ENCODE peak calls at places on chromosomes 12 and 14, in ten cellular contexts. One of them, this sample, is unnamed.

GRCh38 chr12:132486168-132486567 is 3.8 kb upstream of the FBRSL1 start:
- DNase-seq in adrenal gland: no peak
- DNase-seq in Caki2: no peak
- DNase-seq in NCI-H1092 treated with DMSO at 0.1 percent for 48 hours: no peak
- DNase-seq in NCI-H2029: no peak
- DNase-seq in neuronal stem cell: no peak
- DNase-seq in effector CD8-positive, alpha-beta T cell: no peak
- DNase-seq in dorsolateral prefrontal cortex: no peak
- DNase-seq in anterior cingulate cortex: no peak
- DNase-seq in PC-3: no peak
- DNase-seq in this sample: no peak

GRCh38 chr12:3355378-3355900 is 135.6 kb upstream of the PRMT8 start:
- DNase-seq in adrenal gland: no peak
- DNase-seq in anterior cingulate cortex: no peak
- DNase-seq in PC-3: no peak
- DNase-seq in dorsolateral prefrontal cortex: no peak
- DNase-seq in NCI-H1092 treated with DMSO at 0.1 percent for 48 hours: no peak
- DNase-seq in NCI-H2029: no peak
- DNase-seq in neuronal stem cell: no peak
- DNase-seq in effector CD8-positive, alpha-beta T cell: no peak
- DNase-seq in Caki2: no peak
- DNase-seq in this sample: no peak

GRCh38 chr12:21828779-21829178 is 54.3 kb upstream of the KCNJ8 start:
- DNase-seq in NCI-H1092 treated with DMSO at 0.1 percent for 48 hours: no peak
- DNase-seq in anterior cingulate cortex: no peak
- DNase-seq in neuronal stem cell: no peak
- DNase-seq in adrenal gland: peak
- DNase-seq in NCI-H2029: no peak
- DNase-seq in effector CD8-positive, alpha-beta T cell: no peak
- DNase-seq in dorsolateral prefrontal cortex: no peak
- DNase-seq in Caki2: no peak
- DNase-seq in PC-3: no peak
- DNase-seq in this sample: no peak

GRCh38 chr12:107983871-107984480 is 145.1 kb upstream of the WSCD2 start:
- DNase-seq in anterior cingulate cortex: no peak
- DNase-seq in dorsolateral prefrontal cortex: no peak
- DNase-seq in NCI-H2029: no peak
- DNase-seq in adrenal gland: no peak
- DNase-seq in NCI-H1092 treated with DMSO at 0.1 percent for 48 hours: no peak
- DNase-seq in Caki2: no peak
- DNase-seq in effector CD8-positive, alpha-beta T cell: no peak
- DNase-seq in PC-3: peak
- DNase-seq in neuronal stem cell: no peak
- DNase-seq in this sample: no peak

GRCh38 chr12:100398307-100398706 is 41.4 kb downstream of the SLC17A8 start:
- DNase-seq in adrenal gland: no peak
- DNase-seq in PC-3: no peak
- DNase-seq in Caki2: no peak
- DNase-seq in NCI-H1092 treated with DMSO at 0.1 percent for 48 hours: no peak
- DNase-seq in effector CD8-positive, alpha-beta T cell: no peak
- DNase-seq in dorsolateral prefrontal cortex: no peak
- DNase-seq in NCI-H2029: no peak
- DNase-seq in neuronal stem cell: no peak
- DNase-seq in anterior cingulate cortex: no peak
- DNase-seq in this sample: no peak

GRCh38 chr14:20434701-20435453 is 1.1 kb downstream of the KLHL33 start:
- DNase-seq in neuronal stem cell: no peak
- DNase-seq in effector CD8-positive, alpha-beta T cell: no peak
- DNase-seq in anterior cingulate cortex: peak
- DNase-seq in dorsolateral prefrontal cortex: peak
- DNase-seq in adrenal gland: peak
- DNase-seq in Caki2: no peak
- DNase-seq in NCI-H2029: no peak
- DNase-seq in PC-3: no peak
- DNase-seq in NCI-H1092 treated with DMSO at 0.1 percent for 48 hours: no peak
- DNase-seq in this sample: no peak

GRCh38 chr12:130456375-130457199 is 118.9 kb downstream of the PIWIL1 start:
- DNase-seq in NCI-H1092 treated with DMSO at 0.1 percent for 48 hours: peak
- DNase-seq in neuronal stem cell: no peak
- DNase-seq in effector CD8-positive, alpha-beta T cell: no peak
- DNase-seq in anterior cingulate cortex: no peak
- DNase-seq in adrenal gland: no peak
- DNase-seq in PC-3: no peak
- DNase-seq in dorsolateral prefrontal cortex: peak
- DNase-seq in NCI-H2029: peak
- DNase-seq in Caki2: no peak
- DNase-seq in this sample: no peak

GRCh38 chr12:2268478-2269286 is 215.9 kb downstream of the CACNA1C start:
- DNase-seq in dorsolateral prefrontal cortex: no peak
- DNase-seq in NCI-H2029: no peak
- DNase-seq in neuronal stem cell: no peak
- DNase-seq in adrenal gland: no peak
- DNase-seq in NCI-H1092 treated with DMSO at 0.1 percent for 48 hours: no peak
- DNase-seq in Caki2: peak
- DNase-seq in PC-3: no peak
- DNase-seq in anterior cingulate cortex: no peak
- DNase-seq in effector CD8-positive, alpha-beta T cell: no peak
- DNase-seq in this sample: no peak

GRCh38 chr14:89723930-89724915 is 230.3 kb downstream of the EFCAB11 start:
- DNase-seq in Caki2: no peak
- DNase-seq in PC-3: no peak
- DNase-seq in anterior cingulate cortex: no peak
- DNase-seq in neuronal stem cell: no peak
- DNase-seq in dorsolateral prefrontal cortex: no peak
- DNase-seq in NCI-H1092 treated with DMSO at 0.1 percent for 48 hours: no peak
- DNase-seq in NCI-H2029: no peak
- DNase-seq in adrenal gland: no peak
- DNase-seq in effector CD8-positive, alpha-beta T cell: no peak
- DNase-seq in this sample: peak

GRCh38 chr14:37384870-37385596 is 187.3 kb downstream of the MIPOL1 start:
- DNase-seq in effector CD8-positive, alpha-beta T cell: no peak
- DNase-seq in anterior cingulate cortex: no peak
- DNase-seq in NCI-H2029: peak
- DNase-seq in PC-3: no peak
- DNase-seq in dorsolateral prefrontal cortex: no peak
- DNase-seq in NCI-H1092 treated with DMSO at 0.1 percent for 48 hours: peak
- DNase-seq in neuronal stem cell: no peak
- DNase-seq in Caki2: no peak
- DNase-seq in adrenal gland: no peak
- DNase-seq in this sample: no peak

GRCh38 chr12:132633901-132634300 is 15.3 kb downstream of the P2RX2 start:
- DNase-seq in NCI-H1092 treated with DMSO at 0.1 percent for 48 hours: no peak
- DNase-seq in neuronal stem cell: no peak
- DNase-seq in dorsolateral prefrontal cortex: no peak
- DNase-seq in adrenal gland: no peak
- DNase-seq in effector CD8-positive, alpha-beta T cell: no peak
- DNase-seq in NCI-H2029: no peak
- DNase-seq in anterior cingulate cortex: no peak
- DNase-seq in PC-3: no peak
- DNase-seq in Caki2: no peak
- DNase-seq in this sample: no peak

GRCh38 chr12:48787791-48788521 is 933 bp downstream of the ADCY6 start:
- DNase-seq in adrenal gland: peak
- DNase-seq in anterior cingulate cortex: no peak
- DNase-seq in neuronal stem cell: no peak
- DNase-seq in PC-3: no peak
- DNase-seq in NCI-H2029: no peak
- DNase-seq in effector CD8-positive, alpha-beta T cell: no peak
- DNase-seq in NCI-H1092 treated with DMSO at 0.1 percent for 48 hours: no peak
- DNase-seq in Caki2: no peak
- DNase-seq in dorsolateral prefrontal cortex: no peak
- DNase-seq in this sample: no peak

GRCh38 chr12:59736786-59737185 is 141.0 kb downstream of the SLC16A7 start:
- DNase-seq in anterior cingulate cortex: no peak
- DNase-seq in Caki2: peak
- DNase-seq in NCI-H1092 treated with DMSO at 0.1 percent for 48 hours: no peak
- DNase-seq in adrenal gland: peak
- DNase-seq in neuronal stem cell: no peak
- DNase-seq in NCI-H2029: no peak
- DNase-seq in PC-3: peak
- DNase-seq in dorsolateral prefrontal cortex: no peak
- DNase-seq in effector CD8-positive, alpha-beta T cell: no peak
- DNase-seq in this sample: peak

GRCh38 chr14:61127099-61127498 is 146.1 kb downstream of the SLC38A6 start:
- DNase-seq in neuronal stem cell: no peak
- DNase-seq in PC-3: no peak
- DNase-seq in adrenal gland: no peak
- DNase-seq in NCI-H1092 treated with DMSO at 0.1 percent for 48 hours: no peak
- DNase-seq in Caki2: no peak
- DNase-seq in NCI-H2029: no peak
- DNase-seq in anterior cingulate cortex: no peak
- DNase-seq in dorsolateral prefrontal cortex: no peak
- DNase-seq in effector CD8-positive, alpha-beta T cell: no peak
- DNase-seq in this sample: no peak

GRCh38 chr12:132551271-132552120 is 58.9 kb downstream of the LRCOL1 start:
- DNase-seq in NCI-H1092 treated with DMSO at 0.1 percent for 48 hours: no peak
- DNase-seq in dorsolateral prefrontal cortex: no peak
- DNase-seq in Caki2: no peak
- DNase-seq in adrenal gland: no peak
- DNase-seq in neuronal stem cell: no peak
- DNase-seq in PC-3: no peak
- DNase-seq in effector CD8-positive, alpha-beta T cell: no peak
- DNase-seq in NCI-H2029: no peak
- DNase-seq in anterior cingulate cortex: no peak
- DNase-seq in this sample: no peak

GRCh38 chr12:63844391-63845341 is at the start of gene SRGAP1:
- DNase-seq in adrenal gland: peak
- DNase-seq in NCI-H2029: peak
- DNase-seq in PC-3: peak
- DNase-seq in NCI-H1092 treated with DMSO at 0.1 percent for 48 hours: peak
- DNase-seq in effector CD8-positive, alpha-beta T cell: no peak
- DNase-seq in Caki2: peak
- DNase-seq in dorsolateral prefrontal cortex: peak
- DNase-seq in neuronal stem cell: peak
- DNase-seq in anterior cingulate cortex: peak
- DNase-seq in this sample: peak

GRCh38 chr12:2168808-2169207 is 116.0 kb downstream of the CACNA1C start:
- DNase-seq in effector CD8-positive, alpha-beta T cell: no peak
- DNase-seq in adrenal gland: no peak
- DNase-seq in neuronal stem cell: no peak
- DNase-seq in PC-3: peak
- DNase-seq in dorsolateral prefrontal cortex: no peak
- DNase-seq in NCI-H2029: no peak
- DNase-seq in Caki2: peak
- DNase-seq in NCI-H1092 treated with DMSO at 0.1 percent for 48 hours: no peak
- DNase-seq in anterior cingulate cortex: no peak
- DNase-seq in this sample: no peak

GRCh38 chr14:92105845-92106094 is 612 bp downstream of the ATXN3 start:
- DNase-seq in effector CD8-positive, alpha-beta T cell: no peak
- DNase-seq in NCI-H2029: no peak
- DNase-seq in adrenal gland: peak
- DNase-seq in PC-3: peak
- DNase-seq in neuronal stem cell: peak
- DNase-seq in anterior cingulate cortex: peak
- DNase-seq in dorsolateral prefrontal cortex: no peak
- DNase-seq in NCI-H1092 treated with DMSO at 0.1 percent for 48 hours: peak
- DNase-seq in Caki2: no peak
- DNase-seq in this sample: peak

GRCh38 chr12:49089831-49090773 is 4.5 kb downstream of the DHH start:
- DNase-seq in NCI-H1092 treated with DMSO at 0.1 percent for 48 hours: no peak
- DNase-seq in neuronal stem cell: no peak
- DNase-seq in Caki2: no peak
- DNase-seq in dorsolateral prefrontal cortex: peak
- DNase-seq in effector CD8-positive, alpha-beta T cell: no peak
- DNase-seq in PC-3: peak
- DNase-seq in NCI-H2029: no peak
- DNase-seq in adrenal gland: peak
- DNase-seq in anterior cingulate cortex: no peak
- DNase-seq in this sample: no peak

GRCh38 chr12:48069253-48069652 is 36.6 kb downstream of the SENP1 start:
- DNase-seq in effector CD8-positive, alpha-beta T cell: no peak
- DNase-seq in NCI-H1092 treated with DMSO at 0.1 percent for 48 hours: no peak
- DNase-seq in anterior cingulate cortex: no peak
- DNase-seq in dorsolateral prefrontal cortex: no peak
- DNase-seq in Caki2: peak
- DNase-seq in neuronal stem cell: no peak
- DNase-seq in adrenal gland: no peak
- DNase-seq in PC-3: peak
- DNase-seq in NCI-H2029: no peak
- DNase-seq in this sample: no peak

GRCh38 chr14:21680072-21680471 is 6.5 kb upstream of the OR4E1 start:
- DNase-seq in anterior cingulate cortex: no peak
- DNase-seq in PC-3: peak
- DNase-seq in NCI-H2029: no peak
- DNase-seq in dorsolateral prefrontal cortex: no peak
- DNase-seq in Caki2: no peak
- DNase-seq in neuronal stem cell: no peak
- DNase-seq in NCI-H1092 treated with DMSO at 0.1 percent for 48 hours: no peak
- DNase-seq in effector CD8-positive, alpha-beta T cell: no peak
- DNase-seq in adrenal gland: no peak
- DNase-seq in this sample: no peak

GRCh38 chr14:61365667-61366194 is 44.4 kb downstream of the PRKCH start:
- DNase-seq in Caki2: no peak
- DNase-seq in NCI-H1092 treated with DMSO at 0.1 percent for 48 hours: no peak
- DNase-seq in effector CD8-positive, alpha-beta T cell: no peak
- DNase-seq in anterior cingulate cortex: no peak
- DNase-seq in PC-3: no peak
- DNase-seq in adrenal gland: no peak
- DNase-seq in dorsolateral prefrontal cortex: no peak
- DNase-seq in neuronal stem cell: no peak
- DNase-seq in NCI-H2029: no peak
- DNase-seq in this sample: no peak

GRCh38 chr14:103488960-103489359 is 33.7 kb downstream of the CKB start:
- DNase-seq in adrenal gland: no peak
- DNase-seq in NCI-H1092 treated with DMSO at 0.1 percent for 48 hours: no peak
- DNase-seq in Caki2: no peak
- DNase-seq in PC-3: no peak
- DNase-seq in neuronal stem cell: no peak
- DNase-seq in NCI-H2029: no peak
- DNase-seq in anterior cingulate cortex: no peak
- DNase-seq in dorsolateral prefrontal cortex: no peak
- DNase-seq in effector CD8-positive, alpha-beta T cell: no peak
- DNase-seq in this sample: no peak

This sample was measured in NB4.